ENCODE peak calls at places on chromosomes 12 and 14, in ten cellular contexts. V, X, K, S, E, P, Q, B, I and L are unnamed samples.
A peak's percentile ranks its signal among the peaks of the same experiment; 100 is the strongest.

GRCh38 chr14:30679032-30679431 is 56.9 kb downstream of the SCFD1 start:
- DNase-seq in X (no peak), B (no peak), K (no peak), Q (no peak), I (no peak), P (no peak), V (no peak), E (no peak), S (no peak), L (no peak)

GRCh38 chr12:131608740-131609665 is 101.9 kb upstream of the SFSWAP start:
- DNase-seq in K (peak; percentile 36), X (peak; percentile 55), I (peak; percentile 77), B (no peak), Q (peak; percentile 75), E (no peak), V (peak; percentile 70), S (no peak), P (peak; percentile 8), L (no peak)

GRCh38 chr12:3114671-3115070 is 37.5 kb downstream of the TSPAN9 start:
- DNase-seq in E (no peak), S (no peak), Q (no peak), K (no peak), V (no peak), X (no peak), B (no peak), P (no peak), I (no peak), L (no peak)

GRCh38 chr14:72715215-72715909 is 178.5 kb downstream of the DPF3 start:
- DNase-seq in I (no peak), P (peak; percentile 47), Q (no peak), V (no peak), K (no peak), S (no peak), E (no peak), B (no peak), X (no peak), L (no peak)

GRCh38 chr14:93903342-93904184 is 23.6 kb upstream of the FAM181A start:
- DNase-seq in E (no peak), B (no peak), P (no peak), V (no peak), S (no peak), Q (peak; percentile 31), I (peak; percentile 61), K (no peak), X (no peak), L (no peak)

GRCh38 chr12:1880876-1881275 is 37.6 kb downstream of the CACNA2D4 start:
- DNase-seq in E (no peak), K (no peak), S (no peak), Q (no peak), P (no peak), X (no peak), V (no peak), I (no peak), B (no peak), L (no peak)

GRCh38 chr12:49881400-49882247 is 22.1 kb downstream of the FAIM2 start:
- DNase-seq in I (no peak), S (no peak), K (no peak), V (no peak), X (no peak), Q (no peak), B (no peak), E (no peak), P (no peak), L (no peak)

GRCh38 chr12:19031032-19031431 is 98.5 kb upstream of the PLEKHA5 start:
- DNase-seq in E (no peak), V (no peak), Q (peak; percentile 81), K (peak; percentile 86), B (no peak), I (no peak), P (peak; percentile 97), X (no peak), S (no peak), L (no peak)

GRCh38 chr12:74490390-74491064 is 47.1 kb upstream of the ATXN7L3B start:
- DNase-seq in B (no peak), P (no peak), E (no peak), S (no peak), X (no peak), Q (no peak), V (no peak), K (no peak), I (no peak), L (peak; percentile 17)

GRCh38 chr14:56555921-56556570 is 23.6 kb upstream of the TMEM260 start:
- DNase-seq in B (peak; percentile 42), X (no peak), V (no peak), K (peak; percentile 75), E (peak; percentile 78), I (no peak), Q (no peak), S (peak; percentile 80), P (peak; percentile 20), L (peak; percentile 67)

GRCh38 chr12:58920102-58920955 is at the start of gene LRIG3:
- DNase-seq in V (no peak), I (peak; percentile 84), X (no peak), K (peak; percentile 56), B (peak; percentile 61), P (peak; percentile 93), S (peak; percentile 73), Q (peak; percentile 87), E (peak; percentile 6), L (no peak)

GRCh38 chr12:121575051-121575450 is 5.8 kb downstream of the KDM2B start:
- DNase-seq in P (no peak), S (no peak), Q (no peak), V (no peak), B (no peak), K (no peak), I (no peak), E (no peak), X (no peak), L (no peak)

GRCh38 chr14:24909523-24910302 is 140.2 kb downstream of the STXBP6 start:
- DNase-seq in K (no peak), X (no peak), E (no peak), Q (no peak), V (no peak), P (no peak), B (no peak), S (no peak), I (no peak), L (no peak)

GRCh38 chr14:70698288-70698687 is 56.6 kb downstream of the TTC9 start:
- DNase-seq in V (no peak), Q (peak; percentile 52), E (no peak), B (no peak), X (no peak), P (peak; percentile 62), S (no peak), K (peak; percentile 81), I (no peak), L (no peak)

GRCh38 chr12:114406326-114407033 is 536 bp upstream of the TBX5 start:
- DNase-seq in I (no peak), V (no peak), B (no peak), X (no peak), S (no peak), K (no peak), E (no peak), P (no peak), Q (no peak), L (no peak)

GRCh38 chr14:24384169-24384568 is 14.6 kb upstream of the NYNRIN start:
- DNase-seq in K (no peak), E (no peak), V (no peak), X (no peak), P (no peak), I (no peak), S (no peak), B (no peak), Q (no peak), L (no peak)

GRCh38 chr14:36479344-36479743 is 40.7 kb downstream of the NKX2-1 start:
- DNase-seq in E (no peak), V (no peak), K (no peak), I (no peak), Q (no peak), S (no peak), B (no peak), X (no peak), P (no peak), L (no peak)

GRCh38 chr12:114682920-114683708 is 861 bp downstream of the TBX3 start:
- DNase-seq in I (peak; percentile 62), Q (peak; percentile 43), P (no peak), E (no peak), B (peak; percentile 22), X (no peak), K (peak; percentile 35), S (peak; percentile 42), V (no peak), L (no peak)

GRCh38 chr12:1821805-1822204 is 1.4 kb downstream of the LRTM2 start:
- DNase-seq in I (no peak), K (no peak), S (no peak), X (no peak), V (no peak), E (no peak), B (no peak), P (no peak), Q (no peak), L (no peak)

GRCh38 chr12:123096159-123096558 is 54.7 kb downstream of the PITPNM2 start:
- DNase-seq in S (no peak), I (no peak), B (no peak), K (no peak), V (no peak), Q (no peak), X (no peak), P (peak; percentile 27), E (no peak), L (no peak)

GRCh38 chr12:97408363-97408762 is 54.2 kb upstream of the RMST start:
- DNase-seq in B (no peak), I (no peak), K (no peak), Q (no peak), E (no peak), V (no peak), X (no peak), S (no peak), P (no peak), L (no peak)

GRCh38 chr12:26939192-26939832 is 1.0 kb downstream of the FGFR1OP2 start:
- DNase-seq in P (peak; percentile 15), E (no peak), Q (no peak), I (no peak), K (peak; percentile 51), X (no peak), B (no peak), S (no peak), V (no peak), L (no peak)

GRCh38 chr12:97306121-97306520 is 156.5 kb upstream of the RMST start:
- DNase-seq in E (no peak), V (no peak), S (no peak), K (no peak), Q (no peak), B (no peak), I (no peak), P (no peak), X (no peak), L (no peak)

GRCh38 chr12:64256166-64256800 is 34.2 kb upstream of the KICS2 start:
- DNase-seq in B (peak; percentile 77), E (no peak), I (peak; percentile 22), X (no peak), S (peak; percentile 37), K (peak; percentile 52), Q (peak; percentile 10), P (peak; percentile 42), V (no peak), L (peak; percentile 30)

GRCh38 chr12:119678459-119678858 is 10.5 kb downstream of the PRKAB1 start:
- DNase-seq in Q (no peak), V (no peak), X (no peak), K (no peak), I (no peak), B (no peak), E (no peak), S (no peak), P (peak; percentile 66), L (no peak)

GRCh38 chr12:108711486-108712163 is 19.7 kb downstream of the CORO1C start:
- DNase-seq in I (no peak), K (no peak), B (no peak), Q (no peak), X (no peak), V (no peak), S (no peak), P (no peak), E (no peak), L (no peak)

GRCh38 chr14:87468531-87468930 is 524.5 kb downstream of the GALC start:
- DNase-seq in K (no peak), S (no peak), P (no peak), V (no peak), I (no peak), E (no peak), B (no peak), Q (no peak), X (no peak), L (no peak)

GRCh38 chr12:125280482-125281377 is 215.5 kb downstream of the AACS start:
- DNase-seq in X (no peak), S (no peak), V (no peak), B (no peak), E (no peak), I (no peak), Q (no peak), P (no peak), K (no peak), L (no peak)